ENCODE peak calls at places on chromosomes 1 and 21, in six cellular contexts. O is left ventricle myocardium inferior, M is PC-9, S is trophoblast cell, N is mesenchymal stem cell, D is Caco-2. Q is an unnamed sample.

GRCh38 chr1:233005703-233006102 is 55.3 kb downstream of the NTPCR start:
- DNase-seq in O (no peak), M (no peak), S (no peak), N (peak; percentile 85), D (no peak), Q (peak; percentile 23)

GRCh38 chr1:39902121-39902807 is 547 bp upstream of the MYCL start:
- DNase-seq in O (peak; percentile 63), M (peak; percentile 95), S (peak; percentile 64), N (peak; percentile 41), D (peak; percentile 67), Q (peak; percentile 79)

GRCh38 chr1:169483500-169483966 is 2.2 kb downstream of the SLC19A2 start:
- DNase-seq in O (no peak), M (no peak), S (no peak), N (peak; percentile 65), D (no peak), Q (peak; percentile 43)

GRCh38 chr1:115031595-115031994 is 2.0 kb downstream of the TSHB start:
- DNase-seq in O (no peak), M (no peak), S (no peak), N (no peak), D (no peak), Q (no peak)

GRCh38 chr1:212915245-212916091 is 34.9 kb upstream of the VASH2 start:
- DNase-seq in O (peak; percentile 50), M (no peak), S (no peak), N (peak; percentile 36), D (no peak), Q (peak; percentile 90)

GRCh38 chr1:164092603-164093353 is 466.2 kb upstream of the PBX1 start:
- DNase-seq in O (no peak), M (no peak), S (no peak), N (no peak), D (no peak), Q (peak; percentile 27)

GRCh38 chr1:43947890-43948437 is 1.2 kb downstream of the IPO13 start:
- DNase-seq in O (no peak), M (no peak), S (no peak), N (no peak), D (no peak), Q (no peak)

GRCh38 chr1:239222999-239223398 is 163.4 kb upstream of the CHRM3 start:
- DNase-seq in O (no peak), M (no peak), S (no peak), N (no peak), D (no peak), Q (no peak)

GRCh38 chr1:226549937-226550670 is 1.5 kb downstream of the STUM start:
- DNase-seq in O (peak; percentile 50), M (no peak), S (no peak), N (peak; percentile 25), D (no peak), Q (no peak)

GRCh38 chr1:192485692-192486436 is 89.7 kb upstream of the RGS1 start:
- DNase-seq in O (peak; percentile 36), M (peak; percentile 43), S (no peak), N (peak; percentile 96), D (no peak), Q (no peak)

GRCh38 chr1:61253912-61254628 is 171.7 kb downstream of the NFIA start:
- DNase-seq in O (no peak), M (no peak), S (no peak), N (no peak), D (no peak), Q (no peak)

GRCh38 chr1:117824612-117825011 is 104.8 kb downstream of the GDAP2 start:
- DNase-seq in O (no peak), M (no peak), S (no peak), N (no peak), D (no peak), Q (no peak)

GRCh38 chr1:234768569-234769283 is 158.7 kb upstream of the IRF2BP2 start:
- DNase-seq in O (no peak), M (no peak), S (no peak), N (no peak), D (peak; percentile 68), Q (no peak)

GRCh38 chr1:8660455-8660854 is 157.0 kb downstream of the RERE start:
- DNase-seq in O (peak; percentile 54), M (no peak), S (peak; percentile 21), N (peak; percentile 90), D (no peak), Q (peak; percentile 34)

GRCh38 chr21:35617491-35617890 is 442.8 kb downstream of the SETD4 start:
- DNase-seq in O (no peak), M (no peak), S (no peak), N (no peak), D (no peak), Q (no peak)

GRCh38 chr1:161192476-161193465 is 6.1 kb downstream of the ADAMTS4 start:
- DNase-seq in O (peak; percentile 45), M (peak; percentile 52), S (peak; percentile 40), N (peak; percentile 77), D (peak; percentile 71), Q (peak; percentile 81)

GRCh38 chr1:8350914-8351684 is 33.2 kb downstream of the SLC45A1 start:
- DNase-seq in O (no peak), M (no peak), S (no peak), N (no peak), D (no peak), Q (no peak)

GRCh38 chr21:39669976-39670671 is 57.4 kb downstream of the B3GALT5 start:
- DNase-seq in O (no peak), M (no peak), S (no peak), N (no peak), D (no peak), Q (no peak)

GRCh38 chr1:29157269-29157601 is 24.5 kb downstream of the SRSF4 start:
- DNase-seq in O (no peak), M (no peak), S (no peak), N (no peak), D (no peak), Q (peak; percentile 36)

GRCh38 chr1:198846506-198847010 is 207.7 kb downstream of the PTPRC start:
- DNase-seq in O (no peak), M (no peak), S (no peak), N (no peak), D (no peak), Q (peak; percentile 45)

GRCh38 chr1:64363116-64363515 is 106.8 kb upstream of the CACHD1 start:
- DNase-seq in O (no peak), M (no peak), S (no peak), N (no peak), D (no peak), Q (no peak)

DNA sequence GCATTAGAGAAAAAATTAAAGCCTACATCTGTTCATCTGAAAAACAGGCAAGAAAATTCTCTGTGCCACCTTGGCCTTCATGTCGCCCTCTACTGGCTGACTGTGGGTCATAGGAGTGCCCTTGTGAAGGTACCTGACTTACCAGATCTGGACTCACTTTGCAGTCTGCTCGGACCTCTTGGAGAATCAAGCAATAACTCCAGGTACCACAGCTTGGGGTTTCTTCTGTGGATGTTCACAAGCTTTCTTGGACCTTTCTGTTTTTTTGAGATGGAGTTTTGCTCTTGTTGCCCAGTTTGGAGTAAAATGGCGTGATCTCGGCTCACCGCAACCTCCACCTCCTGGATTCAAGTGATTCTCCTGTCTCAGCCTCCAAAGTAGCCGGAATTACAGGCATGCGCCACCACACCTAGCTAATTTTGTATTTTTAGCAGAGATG is 2.4 kb upstream of the PRAMEF18 start:
- DNase-seq in O (no peak), M (peak; percentile 9), S (peak; percentile 22), N (no peak), D (no peak), Q (no peak)
- H3K9me3 ChIP-seq in O (peaks cover 4% of the 10 kb centered on the region), M (no peaks in the 10 kb centered on the region), S (peaks cover 40% of the 10 kb centered on the region), N (no peaks in the 10 kb centered on the region), D (no peaks in the 10 kb centered on the region), Q (no peaks in the 10 kb centered on the region)

GRCh38 chr1:178417858-178418257 is 78.9 kb downstream of the CLEC20A start:
- DNase-seq in O (no peak), M (no peak), S (peak; percentile 43), N (peak; percentile 87), D (no peak), Q (peak; percentile 47)

DNA sequence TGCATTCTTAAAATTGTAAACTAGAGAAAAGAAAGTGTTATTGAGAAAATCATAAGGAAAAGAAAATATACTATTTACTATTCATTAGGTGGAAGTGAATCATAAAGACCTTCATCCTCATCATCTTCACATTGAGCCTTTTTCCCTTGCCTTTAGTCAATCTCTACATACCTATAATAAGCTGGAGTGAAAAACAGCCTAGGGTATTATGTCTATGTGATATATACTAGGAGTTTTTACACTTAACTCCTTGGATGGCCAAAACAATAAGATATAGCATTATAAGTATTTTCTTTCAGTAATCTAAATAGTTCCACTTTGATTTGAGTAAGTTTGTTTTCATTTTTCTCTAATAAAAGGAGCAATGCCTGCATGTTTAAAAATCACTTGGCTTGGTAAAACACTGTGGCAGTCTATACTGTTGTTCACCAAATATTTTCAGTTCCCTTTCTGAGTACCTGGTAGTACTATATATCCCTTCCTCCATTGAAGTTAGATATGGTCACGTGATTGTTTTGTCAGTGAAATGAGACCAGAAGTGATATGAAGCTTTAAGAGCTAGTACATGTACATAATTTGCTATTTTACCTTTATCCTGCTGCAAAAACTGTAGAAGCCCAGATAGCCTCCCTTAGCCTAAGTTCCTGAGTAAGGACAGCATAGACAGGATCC is 78.3 kb downstream of the CLEC20A start:
- DNase-seq in O (no peak), M (no peak), S (no peak), N (no peak), D (no peak), Q (no peak)
- H3K4me3 ChIP-seq in O (no peak overlapping the region), M (no peak overlapping the region), S (no peak overlapping the region), N (no peak overlapping the region), D (no peak overlapping the region), Q (no peak overlapping the region)

DNA sequence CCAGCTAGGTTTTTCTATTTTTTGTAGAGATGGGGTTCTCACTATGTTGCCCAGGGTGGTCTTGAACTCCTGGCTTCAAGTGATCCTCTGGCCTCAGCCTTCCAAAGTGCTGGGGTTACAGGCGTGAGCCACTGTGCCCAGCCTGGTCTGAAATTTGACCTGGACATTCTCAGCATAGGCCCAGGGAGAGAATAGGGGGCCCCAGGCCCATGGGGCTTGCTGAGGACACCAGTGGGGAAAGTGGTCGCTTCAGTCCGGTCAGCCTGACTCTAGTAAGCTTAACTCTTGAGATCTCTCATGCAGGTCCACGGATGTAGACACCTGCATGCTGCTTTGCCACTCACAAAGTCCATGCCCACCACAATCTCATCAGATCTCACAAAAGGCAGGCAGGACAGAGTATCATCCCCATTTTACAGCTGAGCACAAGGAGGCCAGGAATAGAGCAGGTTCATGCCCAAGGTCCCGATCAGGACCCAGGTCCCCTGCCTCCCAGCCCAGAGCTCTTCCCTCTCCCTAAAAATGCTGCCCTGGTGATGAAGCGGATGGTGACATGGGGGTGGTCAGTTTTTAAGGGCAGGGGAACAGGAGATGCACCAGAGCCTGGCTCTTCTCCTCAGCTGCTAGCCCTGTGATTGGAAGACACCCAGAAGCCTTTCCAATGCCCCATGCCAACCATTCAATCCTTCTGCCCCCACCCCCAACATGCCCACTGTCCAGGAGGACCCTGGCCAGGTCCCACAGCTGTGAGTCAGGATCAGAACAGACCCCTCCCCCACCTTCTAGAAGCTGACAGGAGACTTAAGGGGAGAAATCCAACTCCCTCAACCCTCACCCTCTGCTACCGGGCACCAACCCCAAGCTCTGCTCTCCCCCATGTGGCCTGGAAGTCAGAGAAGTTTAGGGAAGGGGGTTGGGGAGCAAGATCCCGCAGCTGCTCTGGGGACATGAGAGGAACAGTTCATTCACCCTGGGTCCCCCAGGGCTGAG is 1.8 kb downstream of the FHL3 start:
- DNase-seq in O (no peak), M (no peak), S (no peak), N (peak; percentile 40), D (no peak), Q (no peak)
- H3K4me1 ChIP-seq in O (peaks cover 76% of the 10 kb centered on the region), M (peaks cover 43% of the 10 kb centered on the region), S (peaks cover 46% of the 10 kb centered on the region), N (peaks cover 48% of the 10 kb centered on the region), D (peaks cover 29% of the 10 kb centered on the region), Q (peaks cover 38% of the 10 kb centered on the region)

DNA sequence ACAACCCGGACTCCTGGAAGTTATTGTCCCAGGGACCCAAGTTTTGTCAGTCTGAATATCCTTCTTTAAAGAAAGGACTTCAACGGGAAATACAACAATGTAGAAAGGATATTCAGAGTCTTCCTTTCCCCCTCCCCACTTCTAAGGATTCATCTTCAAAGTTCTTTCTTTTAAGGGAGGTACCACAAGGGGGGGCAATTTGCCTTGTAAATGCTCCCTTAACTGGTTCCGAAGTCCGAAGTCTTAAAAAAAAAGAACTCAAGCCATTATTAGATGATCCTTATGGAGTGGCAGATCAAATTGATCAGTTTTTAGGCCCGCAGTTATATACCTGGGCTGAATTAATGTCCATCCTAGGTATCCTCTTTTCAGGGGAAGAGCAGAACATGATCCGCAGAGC is 47.0 kb downstream of the SERINC2 start:
- DNase-seq in O (no peak), M (no peak), S (no peak), N (peak; percentile 6), D (no peak), Q (peak; percentile 53)
- H3K9me3 ChIP-seq in O (peaks cover 42% of the 10 kb centered on the region), M (peaks cover 47% of the 10 kb centered on the region), S (peaks cover 4% of the 10 kb centered on the region), N (peaks cover 80% of the 10 kb centered on the region), D (peaks cover 15% of the 10 kb centered on the region), Q (no peaks in the 10 kb centered on the region)

Q was measured in cardiac muscle cell.